ENCODE peak calls at places on chromosome 12, in five cellular contexts. K is astrocyte of the spinal cord, F is left ventricle myocardium inferior, B is body of pancreas, H is AG09309. A is an unnamed sample.

GRCh38 chr12:56299308-56299852 is 750 bp downstream of the CS start:
- DNase-seq in K (no peak), F (no peak), B (peak), H (no peak), A (no peak)

GRCh38 chr12:52007158-52007921 is 594 bp downstream of the TAMALIN start:
- DNase-seq in K (no peak), F (peak), B (peak), H (no peak), A (no peak)

GRCh38 chr12:50057000-50057841 is at the start of gene ASIC1:
- DNase-seq in K (peak), F (peak), B (peak), H (no peak), A (peak)

GRCh38 chr12:79547735-79548347 is 142.9 kb downstream of the PAWR start:
- DNase-seq in K (peak), F (no peak), B (peak), H (peak), A (peak)

GRCh38 chr12:122501489-122501989 is 807 bp upstream of the ZCCHC8 start:
- DNase-seq in K (no peak), F (no peak), B (no peak), H (no peak), A (no peak)

GRCh38 chr12:75747572-75747995 is 236.2 kb upstream of the KRR1 start:
- DNase-seq in K (peak), F (no peak), B (no peak), H (peak), A (peak)

GRCh38 chr12:45292486-45293195 is 76.7 kb downstream of the ANO6 start:
- DNase-seq in K (peak), F (no peak), B (no peak), H (no peak), A (peak)

GRCh38 chr12:123388218-123388947 is 4.5 kb downstream of the KMT5A start:
- DNase-seq in K (peak), F (peak), B (peak), H (no peak), A (peak)

GRCh38 chr12:16730772-16731171 is 124.8 kb upstream of the LMO3 start:
- DNase-seq in K (no peak), F (no peak), B (no peak), H (no peak), A (no peak)

GRCh38 chr12:1811281-1811947 is 9.0 kb upstream of the LRTM2 start:
- DNase-seq in K (peak), F (no peak), B (no peak), H (no peak), A (peak)

GRCh38 chr12:62976110-62976640 is 41.2 kb upstream of the PPM1H start:
- DNase-seq in K (no peak), F (no peak), B (no peak), H (no peak), A (no peak)

GRCh38 chr12:106682594-106683234 is 91.8 kb upstream of the RIC8B start:
- DNase-seq in K (peak), F (no peak), B (no peak), H (no peak), A (peak)

GRCh38 chr12:71195338-71195896 is 37.6 kb upstream of the TSPAN8 start:
- DNase-seq in K (no peak), F (no peak), B (no peak), H (no peak), A (no peak)

GRCh38 chr12:23204933-23205778 is 580.2 kb downstream of the ETNK1 start:
- DNase-seq in K (peak), F (no peak), B (peak), H (peak), A (peak)

GRCh38 chr12:111488271-111488670 is 82.5 kb downstream of the SH2B3 start:
- DNase-seq in K (no peak), F (peak), B (peak), H (no peak), A (peak)

GRCh38 chr12:98464155-98464554 is 51.2 kb upstream of the TMPO start:
- DNase-seq in K (no peak), F (no peak), B (peak), H (no peak), A (peak)

GRCh38 chr12:111242190-111242589 is 126.7 kb downstream of the PHETA1 start:
- DNase-seq in K (no peak), F (no peak), B (no peak), H (no peak), A (no peak)

GRCh38 chr12:108390495-108391203 is 51.5 kb upstream of the CMKLR1 start:
- DNase-seq in K (no peak), F (no peak), B (no peak), H (no peak), A (no peak)

GRCh38 chr12:119375619-119376018 is 41.1 kb downstream of the CCDC60 start:
- DNase-seq in K (no peak), F (no peak), B (no peak), H (no peak), A (no peak)

GRCh38 chr12:79344855-79345840 is 345.6 kb downstream of the PAWR start:
- DNase-seq in K (peak), F (no peak), B (peak), H (no peak), A (peak)

GRCh38 chr12:180445-180844 is 33.5 kb downstream of the SLC6A12 start:
- DNase-seq in K (peak), F (peak), B (peak), H (no peak), A (peak)

A was measured in iris pigment epithelial cell.